ENCODE peak calls at places on chromosomes 6 and 20, in ten cellular contexts. O is AG09319; U is T-helper 9 cell; K is neuronal stem cell; M is GF-D8; L is stimulated activated CD4-positive, alpha-beta T cell treated with anti-CD3 and anti-CD28 coated beads, Interleukin-12 subunit alpha, Interleukin-12 subunit beta, amount 100 ng/mL, for 24 hours; Z is IMR-90; X is CD8-positive, alpha-beta T cell; H is epithelial cell of proximal tubule; V is epithelial cell of esophagus. C is an unnamed sample.

GRCh38 chr6:5941188-5941587 is 65.5 kb downstream of the NRN1 start:
- DNase-seq in O (no peak), L (no peak), X (no peak), H (no peak), V (no peak), M (no peak), Z (no peak), K (no peak), U (no peak), C (no peak)

GRCh38 chr6:131524695-131525336 is 48.2 kb upstream of the ARG1 start:
- DNase-seq in Z (no peak), H (no peak), U (no peak), M (no peak), O (no peak), V (no peak), K (no peak), X (peak), L (no peak), C (peak)

GRCh38 chr6:162099685-162100084 is 627.9 kb downstream of the PRKN start:
- DNase-seq in Z (peak), X (no peak), H (peak), K (no peak), L (peak), M (no peak), V (peak), U (no peak), O (peak), C (no peak)

GRCh38 chr20:58910473-58910872 is 58.0 kb downstream of the GNAS start:
- DNase-seq in V (no peak), Z (no peak), X (no peak), U (no peak), H (no peak), K (no peak), L (no peak), M (no peak), O (no peak), C (no peak)

GRCh38 chr6:94372229-94372628 is 952.9 kb upstream of the EPHA7 start:
- DNase-seq in V (no peak), X (no peak), H (no peak), U (no peak), M (no peak), Z (no peak), K (no peak), L (no peak), O (no peak), C (no peak)

GRCh38 chr6:95233879-95234278 is 343.5 kb upstream of the MANEA start:
- DNase-seq in O (no peak), Z (no peak), X (no peak), K (no peak), M (no peak), V (no peak), U (no peak), H (no peak), L (no peak), C (no peak)

GRCh38 chr6:81708306-81708705 is 44.2 kb downstream of the TENT5A start:
- DNase-seq in O (no peak), K (peak), X (no peak), L (no peak), M (no peak), V (no peak), H (no peak), U (no peak), Z (no peak), C (no peak)

GRCh38 chr6:138970856-138971425 is 17.1 kb downstream of the REPS1 start:
- DNase-seq in Z (peak), X (no peak), L (no peak), M (no peak), O (peak), H (peak), U (no peak), K (no peak), V (peak), C (no peak)

GRCh38 chr6:38650207-38650752 is 10.6 kb upstream of the BTBD9 start:
- DNase-seq in M (no peak), H (no peak), K (no peak), O (no peak), L (no peak), U (no peak), X (no peak), V (no peak), Z (no peak), C (no peak)

GRCh38 chr6:19824058-19824807 is 12.9 kb upstream of the ID4 start:
- DNase-seq in U (no peak), X (no peak), V (peak), O (no peak), M (no peak), Z (no peak), H (no peak), K (no peak), L (no peak), C (no peak)

GRCh38 chr20:37590938-37591490 is 63.3 kb upstream of the BLCAP start:
- DNase-seq in V (no peak), M (no peak), K (no peak), H (no peak), O (no peak), X (no peak), Z (no peak), L (no peak), U (no peak), C (no peak)

GRCh38 chr20:63518351-63518861 is 2.2 kb upstream of the PPDPF start:
- DNase-seq in Z (no peak), O (no peak), H (no peak), M (no peak), K (no peak), L (no peak), V (no peak), X (no peak), U (no peak), C (no peak)

GRCh38 chr6:99002826-99003225 is 55.1 kb upstream of the FBXL4 start:
- DNase-seq in K (no peak), H (no peak), X (no peak), O (no peak), U (no peak), L (no peak), Z (no peak), V (peak), M (no peak), C (no peak)

GRCh38 chr6:4672772-4673171 is 103.4 kb upstream of the CDYL start:
- DNase-seq in X (no peak), U (no peak), H (no peak), M (no peak), L (no peak), Z (peak), O (peak), K (no peak), V (no peak), C (no peak)

GRCh38 chr6:139587469-139587868 is 213.0 kb upstream of the CITED2 start:
- DNase-seq in M (no peak), U (no peak), Z (peak), H (peak), L (no peak), O (no peak), K (no peak), X (no peak), V (peak), C (no peak)

GRCh38 chr20:64107736-64108457 is 532 bp upstream of the NPBWR2 start:
- DNase-seq in M (peak), H (no peak), Z (no peak), L (no peak), O (no peak), K (no peak), X (no peak), U (no peak), V (no peak), C (no peak)

GRCh38 chr6:2229039-2229438 is 16.4 kb downstream of the GMDS start:
- DNase-seq in V (peak), M (no peak), L (no peak), O (no peak), K (no peak), U (no peak), X (no peak), Z (no peak), H (no peak), C (no peak)

GRCh38 chr6:113340371-113340770 is 516.8 kb upstream of the MARCKS start:
- DNase-seq in U (no peak), X (no peak), H (no peak), M (no peak), O (no peak), K (no peak), Z (no peak), L (no peak), V (no peak), C (no peak)

C was measured in activated CD4-positive, alpha-beta T cell treated with anti-CD3 and anti-CD28 coated beads, Interleukin-2, amount 50 U/mL, for 1 hour.